ENCODE peak calls at places on chromosomes 11 and 22, in eight cellular contexts. G, M, W, Y, B, L, H and K are unnamed samples.

GRCh38 chr11:534592-535518 is 521 bp downstream of the HRAS start:
- DNase-seq in L (peak; percentile 40), G (no peak), W (no peak), B (peak; percentile 66), H (no peak), M (peak; percentile 64), Y (no peak), K (no peak)

GRCh38 chr11:69088676-69089146 is 40.0 kb downstream of the TPCN2 start:
- DNase-seq in G (peak; percentile 86), M (peak; percentile 80), Y (peak; percentile 94), W (no peak), L (peak; percentile 94), H (no peak), B (peak; percentile 84), K (peak; percentile 80)

GRCh38 chr22:45129703-45130524 is 33.8 kb upstream of the NUP50 start:
- DNase-seq in B (no peak), G (no peak), Y (no peak), M (no peak), H (no peak), W (peak; percentile 2), L (no peak), K (no peak)

GRCh38 chr11:2515401-2516275 is 70.8 kb downstream of the KCNQ1 start:
- DNase-seq in Y (no peak), L (no peak), W (no peak), B (peak; percentile 20), M (no peak), G (no peak), H (peak; percentile 8), K (peak; percentile 15)

GRCh38 chr11:125418396-125418795 is 77.7 kb downstream of the FEZ1 start:
- DNase-seq in H (no peak), M (no peak), W (no peak), Y (no peak), G (no peak), B (no peak), L (no peak), K (no peak)

GRCh38 chr11:63888170-63889086 is 28.5 kb downstream of the RCOR2 start:
- DNase-seq in W (peak; percentile 43), Y (no peak), M (peak; percentile 84), B (no peak), L (peak; percentile 87), H (peak; percentile 42), G (no peak), K (peak; percentile 90)

GRCh38 chr11:69144719-69145365 is 10.9 kb upstream of the SMIM38 start:
- DNase-seq in L (no peak), W (no peak), B (no peak), Y (no peak), H (no peak), G (no peak), M (no peak), K (no peak)

GRCh38 chr11:34650528-34650927 is 29.6 kb downstream of the EHF start:
- DNase-seq in H (no peak), B (no peak), L (no peak), M (no peak), W (peak; percentile 54), Y (no peak), G (no peak), K (no peak)

GRCh38 chr22:37274380-37274862 is 7.9 kb upstream of the CYTH4 start:
- DNase-seq in H (no peak), W (no peak), L (no peak), B (no peak), G (no peak), M (peak; percentile 34), Y (no peak), K (peak; percentile 36)

GRCh38 chr11:120649316-120649715 is 137.8 kb downstream of the GRIK4 start:
- DNase-seq in Y (no peak), B (no peak), W (no peak), M (no peak), L (no peak), H (no peak), G (no peak), K (no peak)

GRCh38 chr22:24432059-24432853 is 4.9 kb downstream of the ADORA2A start:
- DNase-seq in H (no peak), B (no peak), L (no peak), M (peak; percentile 72), G (no peak), W (peak; percentile 42), Y (no peak), K (peak; percentile 59)

GRCh38 chr22:30863161-30863833 is 105.3 kb downstream of the MORC2 start:
- DNase-seq in Y (no peak), L (peak; percentile 16), B (peak; percentile 46), W (no peak), G (no peak), H (no peak), M (no peak), K (no peak)

GRCh38 chr11:69201764-69202370 is 46.1 kb downstream of the SMIM38 start:
- DNase-seq in H (no peak), W (no peak), Y (no peak), B (no peak), G (no peak), M (no peak), L (no peak), K (no peak)

GRCh38 chr11:61683961-61684869 is 4.0 kb downstream of the DAGLA start:
- DNase-seq in L (no peak), B (peak; percentile 52), W (no peak), Y (no peak), M (no peak), H (no peak), G (no peak), K (no peak)

GRCh38 chr11:75706260-75706729 is 11.3 kb upstream of the MOGAT2 start:
- DNase-seq in G (peak; percentile 87), M (peak; percentile 70), B (peak; percentile 84), Y (peak; percentile 89), L (peak; percentile 67), W (peak; percentile 8), H (peak; percentile 25), K (peak; percentile 76)

GRCh38 chr22:31139866-31140716 is at the start of gene PLA2G3:
- DNase-seq in M (no peak), W (no peak), H (no peak), G (no peak), Y (no peak), L (no peak), B (peak; percentile 94), K (peak; percentile 48)

GRCh38 chr11:57154718-57155117 is 27.0 kb upstream of the LRRC55 start:
- DNase-seq in Y (no peak), W (no peak), G (no peak), M (no peak), H (no peak), B (no peak), L (no peak), K (no peak)

GRCh38 chr11:13962562-13963168 is at the start of gene SPON1:
- DNase-seq in H (no peak), Y (no peak), L (peak; percentile 76), B (peak; percentile 85), W (peak; percentile 25), M (peak; percentile 68), G (no peak), K (peak; percentile 65)

GRCh38 chr11:10490398-10491232 is 35.6 kb downstream of the AMPD3 start:
- DNase-seq in H (no peak), W (no peak), M (peak; percentile 40), Y (peak; percentile 93), L (peak; percentile 14), G (peak; percentile 70), B (peak; percentile 51), K (peak; percentile 60)

GRCh38 chr11:59901306-59901705 is 22.7 kb downstream of the OOSP3 start:
- DNase-seq in H (no peak), Y (no peak), B (no peak), G (peak; percentile 68), L (no peak), W (no peak), M (no peak), K (peak; percentile 22)

GRCh38 chr11:11620966-11621880 is 582 bp downstream of the GALNT18 start:
- DNase-seq in B (no peak), M (peak; percentile 34), Y (peak; percentile 15), L (peak; percentile 19), W (no peak), H (no peak), G (no peak), K (peak; percentile 27)

GRCh38 chr22:37930270-37930951 is 23.0 kb downstream of the C22orf23 start:
- DNase-seq in W (no peak), L (peak; percentile 41), Y (no peak), H (no peak), G (no peak), M (no peak), B (no peak), K (no peak)

GRCh38 chr11:116993599-116993998 is 104.6 kb downstream of the SIK3 start:
- DNase-seq in B (no peak), Y (no peak), M (no peak), H (no peak), W (no peak), L (no peak), G (no peak), K (no peak)

GRCh38 chr11:118641463-118642019 is 34.1 kb downstream of the PHLDB1 start:
- DNase-seq in W (no peak), Y (no peak), L (no peak), H (no peak), M (peak; percentile 88), B (no peak), G (no peak), K (peak; percentile 80)

GRCh38 chr11:72924568-72925190 is 110.5 kb downstream of the ATG16L2 start:
- DNase-seq in Y (peak; percentile 47), W (no peak), M (no peak), G (peak; percentile 19), B (no peak), H (no peak), L (peak; percentile 40), K (no peak)